ENCODE peak calls at places on chromosomes 1 and 21, in ten cellular contexts. M, A, C, W, U, H, K, J, E and Z are unnamed samples.

GRCh38 chr1:168121314-168122029 is 15.3 kb downstream of the GPR161 start:
- DNase-seq in M (peak), A (no peak), C (peak), W (no peak), U (peak), H (peak), K (peak), J (no peak), E (no peak), Z (peak)

GRCh38 chr1:1602941-1603506 is 3.1 kb upstream of the FNDC10 start:
- DNase-seq in M (no peak), A (no peak), C (no peak), W (no peak), U (no peak), H (no peak), K (no peak), J (no peak), E (no peak), Z (no peak)

GRCh38 chr1:224068458-224068770 is 45.5 kb upstream of the FBXO28 start:
- DNase-seq in M (no peak), A (no peak), C (no peak), W (no peak), U (no peak), H (no peak), K (no peak), J (no peak), E (no peak), Z (no peak)

GRCh38 chr1:88910401-88910800 is 19.0 kb upstream of the GTF2B start:
- DNase-seq in M (no peak), A (no peak), C (no peak), W (no peak), U (no peak), H (no peak), K (peak), J (no peak), E (no peak), Z (no peak)

GRCh38 chr1:93816970-93817738 is 61.9 kb downstream of the DNTTIP2 start:
- DNase-seq in M (peak), A (no peak), C (no peak), W (no peak), U (no peak), H (peak), K (peak), J (no peak), E (no peak), Z (peak)

GRCh38 chr1:193462629-193463320 is 276.4 kb upstream of the B3GALT2 start:
- DNase-seq in M (peak), A (no peak), C (no peak), W (no peak), U (no peak), H (peak), K (peak), J (no peak), E (no peak), Z (no peak)

GRCh38 chr1:179881642-179882252 is 338 bp upstream of the TOR1AIP1 start:
- DNase-seq in M (peak), A (no peak), C (peak), W (no peak), U (peak), H (peak), K (peak), J (no peak), E (no peak), Z (peak)

GRCh38 chr21:45060089-45060488 is 14.3 kb upstream of the ADARB1 start:
- DNase-seq in M (no peak), A (no peak), C (no peak), W (no peak), U (no peak), H (no peak), K (no peak), J (no peak), E (no peak), Z (no peak)

GRCh38 chr1:170863600-170863999 is 71.7 kb upstream of the MROH9 start:
- DNase-seq in M (no peak), A (no peak), C (no peak), W (no peak), U (no peak), H (no peak), K (peak), J (no peak), E (no peak), Z (no peak)

GRCh38 chr1:7421471-7422075 is 349.5 kb upstream of the VAMP3 start:
- DNase-seq in M (no peak), A (no peak), C (peak), W (no peak), U (peak), H (no peak), K (no peak), J (no peak), E (no peak), Z (no peak)

GRCh38 chr1:157968951-157969350 is 24.5 kb upstream of the KIRREL1 start:
- DNase-seq in M (peak), A (no peak), C (no peak), W (no peak), U (no peak), H (peak), K (peak), J (no peak), E (no peak), Z (peak)

GRCh38 chr1:178241057-178241456 is 147.2 kb downstream of the RASAL2 start:
- DNase-seq in M (peak), A (no peak), C (no peak), W (no peak), U (no peak), H (peak), K (peak), J (no peak), E (no peak), Z (peak)

GRCh38 chr1:208438262-208438661 is 194.1 kb upstream of the PLXNA2 start:
- DNase-seq in M (no peak), A (no peak), C (no peak), W (no peak), U (no peak), H (no peak), K (no peak), J (no peak), E (no peak), Z (no peak)

GRCh38 chr1:230861489-230861888 is 6.8 kb downstream of the C1orf198 start:
- DNase-seq in M (no peak), A (no peak), C (no peak), W (no peak), U (no peak), H (no peak), K (no peak), J (no peak), E (no peak), Z (no peak)

GRCh38 chr1:28719332-28719619 is 17.5 kb upstream of the YTHDF2 start:
- DNase-seq in M (no peak), A (no peak), C (no peak), W (no peak), U (no peak), H (no peak), K (no peak), J (no peak), E (no peak), Z (no peak)
- TF ChIP-seq CTCF in M (no peak), A (no peak), C (no peak), W (no peak), U (no peak), H (no peak), K (no peak), J (no peak), E (no peak), Z (no peak)

GRCh38 chr1:228497817-228498216 is 10.6 kb downstream of the RNF187 start:
- DNase-seq in M (no peak), A (no peak), C (no peak), W (no peak), U (no peak), H (no peak), K (no peak), J (no peak), E (no peak), Z (no peak)

GRCh38 chr1:228500143-228500736 is 13.1 kb downstream of the RNF187 start:
- DNase-seq in M (no peak), A (no peak), C (no peak), W (no peak), U (no peak), H (no peak), K (no peak), J (no peak), E (no peak), Z (no peak)

GRCh38 chr1:228502522-228502921 is 15.3 kb downstream of the RNF187 start:
- DNase-seq in M (no peak), A (no peak), C (no peak), W (peak), U (no peak), H (no peak), K (no peak), J (no peak), E (no peak), Z (no peak)

GRCh38 chr1:228497206-228497605 is 10.0 kb downstream of the RNF187 start:
- DNase-seq in M (no peak), A (no peak), C (no peak), W (no peak), U (no peak), H (no peak), K (no peak), J (no peak), E (no peak), Z (no peak)

DNA sequence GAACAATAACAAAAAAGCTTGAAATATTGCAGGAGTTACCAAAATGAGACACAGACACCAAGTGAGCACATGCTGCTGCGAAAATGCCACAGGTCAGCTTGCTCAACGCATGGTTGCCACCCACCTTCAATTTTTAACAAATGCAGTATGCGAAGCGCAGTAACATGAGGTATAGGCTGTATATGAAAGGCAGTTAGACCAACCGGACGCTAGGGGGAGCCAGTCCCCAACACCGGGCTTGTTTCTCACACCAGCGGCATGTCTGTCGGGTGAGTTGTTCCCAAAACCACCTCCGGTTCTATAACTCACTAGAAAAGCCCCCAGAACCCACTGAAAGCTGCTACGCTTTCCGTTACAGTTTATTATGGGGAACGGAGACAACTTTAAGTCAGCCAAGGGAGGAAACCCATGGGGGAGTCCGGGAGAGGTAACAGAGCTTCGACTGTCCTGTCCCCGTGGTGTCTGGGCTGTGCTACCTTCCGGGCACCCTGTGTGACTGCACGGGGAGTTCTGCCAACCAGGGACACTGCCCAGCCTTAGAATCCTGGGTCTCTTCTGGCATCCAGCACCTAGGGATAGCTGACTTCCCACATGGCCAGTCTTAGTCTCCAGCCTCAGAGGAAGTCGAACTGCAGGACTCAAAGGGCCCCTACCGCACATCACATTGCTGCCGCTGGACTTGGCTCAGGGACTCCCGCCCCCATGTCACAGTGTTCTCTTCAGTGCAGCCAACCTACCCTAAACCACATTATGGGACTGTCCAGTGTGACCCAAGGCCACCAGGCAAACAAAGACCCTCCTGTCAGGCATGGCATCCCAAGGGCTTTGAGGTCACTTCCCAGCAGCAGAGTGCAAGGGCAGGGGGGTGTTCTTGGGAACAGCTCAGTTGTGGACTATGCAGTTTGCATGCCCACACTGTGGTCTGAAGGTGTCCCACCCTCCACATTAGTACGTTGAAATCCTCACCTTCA is 14.0 kb downstream of the RNF187 start:
- DNase-seq in M (peak), A (peak), C (peak), W (peak), U (peak), H (peak), K (peak), J (peak), E (peak), Z (peak)
- TF ChIP-seq CTCF in M (peak), A (peak), C (peak), W (peak), U (peak), H (peak), K (peak), J (peak), E (peak), Z (peak)

GRCh38 chr1:227870375-227870774 is 54.9 kb downstream of the PRSS38 start:
- DNase-seq in M (no peak), A (no peak), C (no peak), W (no peak), U (no peak), H (no peak), K (no peak), J (no peak), E (no peak), Z (no peak)
- TF ChIP-seq CTCF in M (no peak), A (no peak), C (no peak), W (no peak), U (no peak), H (no peak), K (no peak), J (no peak), E (no peak), Z (no peak)

GRCh38 chr1:6269271-6269996 is 8.5 kb upstream of the GPR153 start:
- DNase-seq in M (no peak), A (no peak), C (no peak), W (no peak), U (peak), H (no peak), K (no peak), J (no peak), E (no peak), Z (no peak)

GRCh38 chr1:6267686-6268281 is 6.9 kb upstream of the GPR153 start:
- DNase-seq in M (peak), A (no peak), C (no peak), W (no peak), U (no peak), H (no peak), K (peak), J (no peak), E (no peak), Z (peak)

GRCh38 chr1:6266641-6267040 is 5.7 kb upstream of the GPR153 start:
- DNase-seq in M (no peak), A (no peak), C (no peak), W (no peak), U (no peak), H (no peak), K (no peak), J (no peak), E (no peak), Z (no peak)

GRCh38 chr1:6269997-6270401 is 9.1 kb upstream of the GPR153 start:
- DNase-seq in M (no peak), A (no peak), C (peak), W (no peak), U (peak), H (no peak), K (no peak), J (no peak), E (no peak), Z (no peak)

DNA sequence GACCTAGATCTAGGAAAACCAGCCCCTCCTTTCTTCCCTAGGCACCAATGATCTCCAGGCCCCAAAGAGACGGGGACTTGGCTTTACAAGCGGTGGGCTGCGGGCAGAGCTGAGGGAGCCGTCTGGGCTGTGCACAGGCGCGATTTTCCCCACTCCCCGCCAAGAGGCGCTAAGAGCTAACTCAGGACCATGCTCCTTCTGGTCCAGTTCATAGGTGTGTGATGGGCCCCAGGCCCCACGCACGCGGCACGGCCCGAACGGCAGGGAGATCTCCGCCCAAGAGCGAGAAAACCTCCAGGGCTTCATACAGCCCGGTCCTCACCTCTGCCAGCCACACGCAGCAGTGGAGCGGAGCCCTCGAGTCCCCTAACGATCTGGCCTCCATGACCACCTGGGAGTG is 7.5 kb upstream of the GPR153 start:
- DNase-seq in M (no peak), A (no peak), C (no peak), W (no peak), U (no peak), H (no peak), K (no peak), J (no peak), E (no peak), Z (no peak)
- TF ChIP-seq CTCF in M (no peak), A (no peak), C (no peak), W (no peak), U (no peak), H (no peak), K (no peak), J (no peak), E (no peak), Z (no peak)

DNA sequence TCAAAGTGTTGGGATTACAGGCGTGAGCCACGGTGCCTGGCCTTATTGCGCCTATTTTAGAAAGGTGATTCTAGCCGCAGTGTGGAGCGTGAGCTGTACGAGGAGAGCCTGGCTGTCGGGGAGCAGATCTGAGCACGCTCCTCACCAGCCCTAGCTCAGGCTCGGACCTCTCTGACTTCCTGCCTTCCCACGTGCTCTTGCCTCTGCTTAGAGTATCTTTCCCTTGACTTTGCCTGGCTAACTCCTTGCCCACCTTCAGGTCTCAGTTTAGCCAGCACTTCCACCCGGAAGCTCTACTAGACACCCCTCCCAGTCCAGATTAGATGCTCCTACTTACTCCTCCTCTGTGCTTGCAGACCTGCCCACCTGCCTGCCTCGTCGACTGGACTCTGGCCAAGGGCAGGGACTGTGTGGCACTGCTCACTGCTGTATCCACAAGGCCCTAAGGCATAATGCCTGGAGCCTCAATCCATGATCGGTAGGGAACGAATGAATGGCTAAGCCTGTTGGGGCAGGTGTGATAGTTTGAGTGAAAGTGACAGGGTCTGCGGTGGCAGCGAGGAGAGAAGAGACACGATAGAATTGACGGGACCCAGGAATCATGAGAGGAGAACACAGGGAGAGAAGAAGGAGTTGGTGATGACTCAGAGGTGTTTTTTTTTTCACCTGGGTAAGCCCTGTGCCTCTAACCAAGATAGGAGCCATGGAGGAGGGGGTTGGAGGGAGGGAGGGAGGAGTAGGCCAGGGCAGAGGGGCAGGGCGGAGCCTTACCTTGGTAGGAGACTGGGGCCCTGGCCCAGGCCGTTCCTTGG is 28.1 kb upstream of the WASF2 start:
- DNase-seq in M (no peak), A (no peak), C (peak), W (no peak), U (peak), H (no peak), K (peak), J (no peak), E (no peak), Z (peak)
- TF ChIP-seq CTCF in M (no peak), A (no peak), C (no peak), W (no peak), U (no peak), H (no peak), K (no peak), J (no peak), E (no peak), Z (no peak)

GRCh38 chr1:36950588-36950987 is 83.7 kb downstream of the GRIK3 start:
- DNase-seq in M (no peak), A (no peak), C (no peak), W (no peak), U (no peak), H (no peak), K (no peak), J (no peak), E (no peak), Z (no peak)
- TF ChIP-seq CTCF in M (no peak), A (no peak), C (no peak), W (no peak), U (no peak), H (no peak), K (no peak), J (no peak), E (no peak), Z (no peak)

DNA sequence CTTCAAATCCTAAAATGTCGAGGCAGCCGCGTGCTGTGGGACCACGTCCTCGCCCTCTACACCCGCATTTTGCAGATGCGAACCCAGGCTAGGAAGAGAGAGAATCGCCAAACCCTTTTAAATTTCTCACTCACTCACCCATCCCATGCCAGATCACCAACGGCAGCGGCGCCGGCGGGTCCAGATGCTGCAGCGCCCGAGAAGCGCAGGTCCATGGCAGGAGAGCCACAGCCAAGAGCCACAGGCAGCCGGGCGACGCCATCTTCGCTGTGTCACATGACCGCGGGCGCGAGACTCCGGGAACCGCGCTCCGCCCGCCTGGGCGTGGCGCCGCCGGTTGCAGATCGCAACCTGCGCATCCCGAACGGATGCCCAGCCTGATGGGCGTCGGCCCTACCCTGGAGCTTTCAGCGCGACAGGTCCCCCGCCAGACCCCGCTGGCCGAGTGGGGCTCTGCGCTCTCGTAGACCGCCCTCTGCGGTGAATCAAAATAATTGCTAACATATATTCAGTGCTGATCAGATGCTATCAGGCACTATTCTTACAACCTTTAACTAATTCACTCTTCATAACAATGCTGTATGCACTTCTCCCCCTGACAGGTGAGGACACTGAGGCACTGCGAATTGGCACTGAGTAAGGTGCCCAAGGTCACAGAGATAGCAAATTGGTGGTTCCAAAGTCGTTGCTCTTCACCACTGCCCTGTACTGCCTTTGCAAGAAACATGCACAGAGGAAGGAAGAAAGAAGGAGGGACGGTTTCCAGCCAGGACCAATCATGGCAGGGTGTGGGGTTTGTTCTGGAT is at the start of gene PPT1:
- DNase-seq in M (peak), A (peak), C (peak), W (peak), U (peak), H (peak), K (peak), J (peak), E (peak), Z (peak)
- TF ChIP-seq CTCF in M (peak), A (no peak), C (no peak), W (no peak), U (no peak), H (no peak), K (no peak), J (no peak), E (no peak), Z (peak)